ENCODE peak calls at places on chromosomes 16 and 17, in nine cellular contexts. C is tibial nerve, A is Peyer's patch, J is A549, W is stomach, M is adrenal gland, Q is IMR-90, U is esophagus squamous epithelium, F is ovary. I is an unnamed sample.

GRCh38 chr17:6712058-6712853 is 913 bp downstream of the SLC13A5 start:
- DNase-seq in C (no peak), A (no peak), J (no peak), W (no peak), M (no peak), Q (no peak), U (no peak), F (peak), I (no peak)

GRCh38 chr17:79915850-79916430 is 76.7 kb upstream of the CBX4 start:
- DNase-seq in C (no peak), A (peak), J (peak), W (peak), M (no peak), Q (peak), U (no peak), F (no peak), I (peak)

GRCh38 chr17:48530208-48530886 is 464 bp downstream of the HOXB1 start:
- DNase-seq in C (no peak), A (peak), J (no peak), W (no peak), M (no peak), Q (no peak), U (no peak), F (no peak), I (no peak)

GRCh38 chr16:47565454-47565853 is 104.3 kb downstream of the PHKB start:
- DNase-seq in C (peak), A (peak), J (no peak), W (no peak), M (peak), Q (peak), U (no peak), F (no peak), I (peak)

GRCh38 chr17:29158515-29159275 is 21.5 kb downstream of the MYO18A start:
- DNase-seq in C (no peak), A (no peak), J (no peak), W (no peak), M (no peak), Q (peak), U (no peak), F (no peak), I (no peak)

GRCh38 chr16:10646228-10646580 is 48.5 kb downstream of the TEKT5 start:
- DNase-seq in C (no peak), A (no peak), J (no peak), W (no peak), M (no peak), Q (no peak), U (no peak), F (no peak), I (no peak)

GRCh38 chr17:37392024-37392590 is 14.5 kb downstream of the ACACA start:
- DNase-seq in C (peak), A (no peak), J (no peak), W (no peak), M (no peak), Q (peak), U (no peak), F (no peak), I (no peak)

GRCh38 chr17:34598161-34598776 is 18.9 kb downstream of the TMEM132E start:
- DNase-seq in C (no peak), A (no peak), J (no peak), W (no peak), M (no peak), Q (no peak), U (no peak), F (no peak), I (no peak)

GRCh38 chr17:11979795-11980194 is 17.5 kb downstream of the ZNF18 start:
- DNase-seq in C (no peak), A (no peak), J (no peak), W (no peak), M (no peak), Q (no peak), U (no peak), F (no peak), I (no peak)

GRCh38 chr16:1614226-1615102 is 2.3 kb downstream of the CRAMP1 start:
- DNase-seq in C (no peak), A (no peak), J (peak), W (peak), M (peak), Q (peak), U (no peak), F (no peak), I (peak)

GRCh38 chr17:39174907-39175694 is 9.1 kb upstream of the ARL5C start:
- DNase-seq in C (peak), A (peak), J (peak), W (peak), M (no peak), Q (peak), U (no peak), F (peak), I (peak)

DNA sequence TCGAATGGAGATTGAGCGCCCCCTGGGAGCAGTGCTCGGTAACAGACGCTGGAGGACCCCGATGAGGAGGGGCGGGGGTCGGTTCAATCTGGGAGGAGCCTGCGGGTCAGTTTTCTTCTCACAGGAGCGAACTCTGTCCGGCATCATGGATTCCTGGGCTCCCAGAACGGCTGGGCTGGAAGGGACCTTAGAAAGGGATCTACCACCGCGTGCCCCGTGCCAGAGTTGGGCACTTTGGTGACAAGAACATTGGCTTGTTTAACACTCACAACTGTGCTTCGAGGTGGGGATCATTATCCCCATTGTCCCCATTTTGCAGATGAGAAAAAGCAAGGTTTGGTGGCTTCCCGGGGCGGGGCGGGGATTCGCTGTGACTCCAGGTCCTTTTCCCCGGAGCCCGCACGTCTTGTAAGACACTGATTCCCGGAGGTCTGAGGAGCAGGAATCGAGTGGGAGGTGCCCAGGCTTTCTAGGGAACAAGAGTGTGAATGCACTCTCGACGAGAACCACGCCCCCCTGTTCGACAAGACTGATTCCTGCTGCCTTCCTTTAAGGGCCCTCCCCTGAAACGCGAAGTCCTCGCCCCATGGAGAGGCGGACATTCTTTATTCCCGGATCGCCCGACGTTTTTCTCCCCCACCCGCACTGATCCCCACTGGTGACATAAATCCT is 1.5 kb upstream of the FBXL19 start:
- DNase-seq in C (peak), A (peak), J (peak), W (peak), M (peak), Q (peak), U (peak), F (peak), I (peak)
- TF ChIP-seq POLR2A in C (peak), A (peak), J (peak), W (no peak), M (peak), Q (no peak), U (no peak), F (no peak), I (no peak)

GRCh38 chr17:81659038-81659437 is 2.7 kb upstream of the PDE6G start:
- DNase-seq in C (no peak), A (no peak), J (no peak), W (no peak), M (no peak), Q (no peak), U (no peak), F (no peak), I (no peak)
- H3K4me3 ChIP-seq in C (no peak), A (no peak), J (no peak), W (no peak), M (no peak), Q (no peak), U (no peak), F (no peak), I (no peak)

GRCh38 chr17:62675260-62675659 is 47.8 kb downstream of the MRC2 start:
- DNase-seq in C (no peak), A (no peak), J (no peak), W (no peak), M (no peak), Q (no peak), U (no peak), F (no peak), I (no peak)
- H3K27ac ChIP-seq in C (no peak), A (no peak), J (no peak), W (no peak), M (no peak), Q (no peak), U (no peak), F (peak), I (no peak)

GRCh38 chr17:42677921-42678781 is 1.4 kb upstream of the PLEKHH3 start:
- DNase-seq in C (peak), A (peak), J (peak), W (peak), M (peak), Q (peak), U (peak), F (peak), I (peak)
- TF ChIP-seq POLR2A in C (peak), A (no peak), J (peak), W (no peak), M (peak), Q (peak), U (no peak), F (peak), I (peak)

GRCh38 chr17:75665981-75666380 is 973 bp downstream of the RECQL5 start:
- DNase-seq in C (no peak), A (no peak), J (no peak), W (no peak), M (no peak), Q (no peak), U (no peak), F (no peak), I (no peak)
- H3K4me3 ChIP-seq in C (no peak), A (peak), J (peak), W (no peak), M (no peak), Q (peak), U (peak), F (no peak), I (peak)

GRCh38 chr16:30903002-30903401 is 6.6 kb downstream of the CTF1 start:
- DNase-seq in C (no peak), A (no peak), J (no peak), W (no peak), M (no peak), Q (no peak), U (no peak), F (no peak), I (no peak)
- H3K27ac ChIP-seq in C (peak), A (peak), J (peak), W (peak), M (peak), Q (peak), U (peak), F (peak), I (peak)

I was measured in heart left ventricle.